ENCODE peak calls at places on chromosomes 12 and 14, in seven cellular contexts. S is aorta; Q is left ventricle myocardium inferior; D is Caco-2; B is CD8-positive, alpha-beta memory T cell; P is mammary epithelial cell; M is AG04450. L is an unnamed sample.
A peak's percentile ranks its signal among the peaks of the same experiment; 100 is the strongest.

GRCh38 chr14:73503648-73504047 is 12.9 kb downstream of the RIOX1 start:
- DNase-seq in S (no peak), Q (no peak), D (no peak), B (peak; percentile 55), P (no peak), M (peak; percentile 10), L (no peak)

GRCh38 chr12:74689071-74689655 is 151.5 kb downstream of the ATXN7L3B start:
- DNase-seq in S (no peak), Q (no peak), D (no peak), B (no peak), P (peak; percentile 14), M (peak; percentile 8), L (no peak)

GRCh38 chr14:90159688-90160087 is 96.7 kb upstream of the PSMC1 start:
- DNase-seq in S (no peak), Q (no peak), D (no peak), B (no peak), P (no peak), M (no peak), L (no peak)

GRCh38 chr12:90152897-90153624 is 444.4 kb upstream of the ATP2B1 start:
- DNase-seq in S (no peak), Q (no peak), D (peak; percentile 4), B (no peak), P (no peak), M (no peak), L (no peak)

GRCh38 chr14:79649856-79650255 is 561.4 kb downstream of the DIO2 start:
- DNase-seq in S (no peak), Q (no peak), D (no peak), B (no peak), P (no peak), M (no peak), L (no peak)

GRCh38 chr14:74948228-74949175 is 6.9 kb downstream of the PGF start:
- DNase-seq in S (no peak), Q (no peak), D (no peak), B (no peak), P (no peak), M (no peak), L (no peak)

GRCh38 chr14:74347795-74348100 is 523 bp upstream of the VRTN start:
- DNase-seq in S (no peak), Q (no peak), D (no peak), B (no peak), P (no peak), M (no peak), L (no peak)

GRCh38 chr12:42707312-42707711 is 117.8 kb upstream of the PRICKLE1 start:
- DNase-seq in S (no peak), Q (no peak), D (no peak), B (no peak), P (no peak), M (no peak), L (no peak)

GRCh38 chr14:89284368-89285058 is 132.5 kb downstream of the FOXN3 start:
- DNase-seq in S (peak; percentile 51), Q (no peak), D (no peak), B (no peak), P (no peak), M (no peak), L (no peak)

GRCh38 chr12:97899956-97900355 is 437.4 kb downstream of the RMST start:
- DNase-seq in S (no peak), Q (no peak), D (no peak), B (no peak), P (peak; percentile 57), M (no peak), L (no peak)

GRCh38 chr14:101334656-101335055 is 226.6 kb upstream of the DIO3 start:
- DNase-seq in S (no peak), Q (no peak), D (no peak), B (no peak), P (no peak), M (no peak), L (no peak)

GRCh38 chr12:114004402-114004801 is 38.3 kb upstream of the RBM19 start:
- DNase-seq in S (no peak), Q (no peak), D (no peak), B (no peak), P (no peak), M (no peak), L (no peak)

GRCh38 chr14:29242755-29243340 is 476.3 kb downstream of the FOXG1 start:
- DNase-seq in S (no peak), Q (no peak), D (no peak), B (no peak), P (no peak), M (no peak), L (no peak)

GRCh38 chr14:74911704-74912103 is 11.4 kb downstream of the RPS6KL1 start:
- DNase-seq in S (no peak), Q (no peak), D (no peak), B (no peak), P (no peak), M (no peak), L (no peak)

GRCh38 chr14:30296956-30297405 is 262.0 kb upstream of the G2E3 start:
- DNase-seq in S (no peak), Q (no peak), D (no peak), B (no peak), P (no peak), M (no peak), L (no peak)

GRCh38 chr12:21775130-21775920 is 819 bp upstream of the KCNJ8 start:
- DNase-seq in S (no peak), Q (no peak), D (peak; percentile 30), B (no peak), P (no peak), M (no peak), L (no peak)

GRCh38 chr12:49975370-49975761 is 2.6 kb downstream of the AQP6 start:
- DNase-seq in S (peak; percentile 45), Q (no peak), D (no peak), B (no peak), P (no peak), M (no peak), L (no peak)

GRCh38 chr12:109818900-109819500 is 14.2 kb downstream of the TRPV4 start:
- DNase-seq in S (no peak), Q (no peak), D (no peak), B (no peak), P (peak; percentile 95), M (no peak), L (no peak)

GRCh38 chr14:70096866-70097265 is 91.9 kb downstream of the SLC8A3 start:
- DNase-seq in S (no peak), Q (no peak), D (peak; percentile 16), B (no peak), P (no peak), M (no peak), L (no peak)

GRCh38 chr12:48832321-48833060 is 14.2 kb downstream of the CACNB3 start:
- DNase-seq in S (no peak), Q (no peak), D (no peak), B (no peak), P (no peak), M (no peak), L (no peak)

GRCh38 chr12:130792926-130793849 is 45.9 kb downstream of the STX2 start:
- DNase-seq in S (no peak), Q (no peak), D (no peak), B (no peak), P (no peak), M (no peak), L (no peak)

GRCh38 chr12:51343201-51343600 is 3.3 kb downstream of the CELA1 start:
- DNase-seq in S (no peak), Q (no peak), D (no peak), B (no peak), P (no peak), M (no peak), L (no peak)

GRCh38 chr14:101225116-101225728 is 321.7 kb upstream of the RTL1 start:
- DNase-seq in S (peak; percentile 42), Q (no peak), D (no peak), B (no peak), P (no peak), M (no peak), L (no peak)

GRCh38 chr14:93592786-93593185 is 162.0 kb downstream of the UNC79 start:
- DNase-seq in S (no peak), Q (no peak), D (no peak), B (no peak), P (no peak), M (no peak), L (no peak)

GRCh38 chr12:112381421-112381897 is 772 bp downstream of the HECTD4 start:
- DNase-seq in S (no peak), Q (peak; percentile 18), D (no peak), B (peak; percentile 59), P (peak; percentile 31), M (no peak), L (peak; percentile 31)

GRCh38 chr12:126021675-126022074 is 956.4 kb downstream of the AACS start:
- DNase-seq in S (no peak), Q (no peak), D (no peak), B (no peak), P (no peak), M (no peak), L (no peak)

GRCh38 chr12:126019385-126019784 is 954.1 kb downstream of the AACS start:
- DNase-seq in S (no peak), Q (no peak), D (no peak), B (no peak), P (no peak), M (no peak), L (no peak)
- H3K9me3 ChIP-seq in S (peaks cover 12% of the 10 kb centered on the region), Q (peaks cover 53% of the 10 kb centered on the region), D (peaks cover 3% of the 10 kb centered on the region), B (no peaks in the 10 kb centered on the region), P (peaks cover 13% of the 10 kb centered on the region), M (peaks cover 25% of the 10 kb centered on the region), L (no peaks in the 10 kb centered on the region)

GRCh38 chr14:85190251-85190650 is 339.7 kb upstream of the FLRT2 start:
- DNase-seq in S (no peak), Q (no peak), D (no peak), B (no peak), P (no peak), M (no peak), L (no peak)

GRCh38 chr14:85191986-85192385 is 338.0 kb upstream of the FLRT2 start:
- DNase-seq in S (no peak), Q (no peak), D (no peak), B (no peak), P (peak; percentile 47), M (no peak), L (no peak)

GRCh38 chr14:85197976-85198375 is 332.0 kb upstream of the FLRT2 start:
- DNase-seq in S (no peak), Q (no peak), D (no peak), B (no peak), P (no peak), M (no peak), L (no peak)

GRCh38 chr14:85195872-85196477 is 334.0 kb upstream of the FLRT2 start:
- DNase-seq in S (no peak), Q (no peak), D (peak; percentile 3), B (no peak), P (no peak), M (no peak), L (no peak)
- H3K9me3 ChIP-seq in S (no peaks in the 10 kb centered on the region), Q (no peaks in the 10 kb centered on the region), D (no peaks in the 10 kb centered on the region), B (no peaks in the 10 kb centered on the region), P (no peaks in the 10 kb centered on the region), M (no peaks in the 10 kb centered on the region), L (no peaks in the 10 kb centered on the region)

DNA sequence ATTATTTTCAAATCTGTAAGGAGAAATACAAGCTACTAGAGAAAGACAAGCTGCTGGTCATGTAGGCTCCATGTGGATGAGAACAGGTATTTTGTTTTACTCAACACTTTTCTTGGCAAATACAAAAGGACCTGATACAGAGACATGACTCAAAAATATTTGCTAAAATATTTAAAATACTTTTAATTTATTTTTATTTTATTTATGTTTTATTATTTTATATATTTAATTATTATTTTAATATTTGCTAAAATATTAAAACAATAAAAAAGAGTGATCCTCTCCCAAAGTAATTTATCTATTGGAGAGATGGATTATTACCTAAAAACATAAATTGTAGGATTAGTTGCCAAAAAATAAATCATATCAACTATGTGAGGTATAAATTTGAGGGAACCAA is 808.9 kb upstream of the SEL1L start:
- DNase-seq in S (no peak), Q (no peak), D (no peak), B (no peak), P (no peak), M (no peak), L (no peak)
- H3K9me3 ChIP-seq in S (no peaks in the 10 kb centered on the region), Q (peaks cover 10% of the 10 kb centered on the region), D (no peaks in the 10 kb centered on the region), B (no peaks in the 10 kb centered on the region), P (peaks cover 8% of the 10 kb centered on the region), M (peaks cover 12% of the 10 kb centered on the region), L (no peaks in the 10 kb centered on the region)

GRCh38 chr12:126055521-126055920 is 990.3 kb downstream of the AACS start:
- DNase-seq in S (no peak), Q (no peak), D (no peak), B (no peak), P (no peak), M (no peak), L (no peak)
- H3K9me3 ChIP-seq in S (no peaks in the 10 kb centered on the region), Q (no peaks in the 10 kb centered on the region), D (no peaks in the 10 kb centered on the region), B (no peaks in the 10 kb centered on the region), P (peaks cover 11% of the 10 kb centered on the region), M (peaks cover 29% of the 10 kb centered on the region), L (no peaks in the 10 kb centered on the region)

L was measured in T-helper 17 cell.